ENCODE peak calls at places on chromosome 16, in six cellular contexts. One of them, this sample, is unnamed.

GRCh38 chr16:68445458-68445857 is 2.9 kb downstream of the SMPD3 start:
- DNase-seq in thoracic aorta: no peak
- DNase-seq in HFF-Myc: peak
- DNase-seq in ACHN: peak
- DNase-seq in gastrocnemius medialis: no peak
- DNase-seq in putamen: peak
- DNase-seq in this sample: no peak

GRCh38 chr16:79876332-79876730 is 275.8 kb upstream of the MAF start:
- DNase-seq in thoracic aorta: no peak
- DNase-seq in HFF-Myc: no peak
- DNase-seq in ACHN: no peak
- DNase-seq in gastrocnemius medialis: no peak
- DNase-seq in putamen: no peak
- DNase-seq in this sample: no peak

GRCh38 chr16:57623251-57624043 is 5.0 kb upstream of the ADGRG1 start:
- DNase-seq in thoracic aorta: no peak
- DNase-seq in HFF-Myc: no peak
- DNase-seq in ACHN: peak
- DNase-seq in gastrocnemius medialis: no peak
- DNase-seq in putamen: peak
- DNase-seq in this sample: no peak

GRCh38 chr16:27471661-27472060 is 69.7 kb downstream of the IL21R start:
- DNase-seq in thoracic aorta: no peak
- DNase-seq in HFF-Myc: no peak
- DNase-seq in ACHN: no peak
- DNase-seq in gastrocnemius medialis: no peak
- DNase-seq in putamen: no peak
- DNase-seq in this sample: no peak

GRCh38 chr16:71576971-71577370 is at the start of gene TAT:
- DNase-seq in thoracic aorta: no peak
- DNase-seq in HFF-Myc: no peak
- DNase-seq in ACHN: no peak
- DNase-seq in gastrocnemius medialis: no peak
- DNase-seq in putamen: no peak
- DNase-seq in this sample: no peak

GRCh38 chr16:14280541-14280940 is 209.4 kb downstream of the MRTFB start:
- DNase-seq in thoracic aorta: no peak
- DNase-seq in HFF-Myc: no peak
- DNase-seq in ACHN: no peak
- DNase-seq in gastrocnemius medialis: no peak
- DNase-seq in putamen: no peak
- DNase-seq in this sample: no peak

GRCh38 chr16:54284931-54285413 is 1.6 kb downstream of the IRX3 start:
- DNase-seq in thoracic aorta: no peak
- DNase-seq in HFF-Myc: no peak
- DNase-seq in ACHN: peak
- DNase-seq in gastrocnemius medialis: no peak
- DNase-seq in putamen: no peak
- DNase-seq in this sample: peak

GRCh38 chr16:68617735-68618134 is 27.4 kb upstream of the CDH3 start:
- DNase-seq in thoracic aorta: no peak
- DNase-seq in HFF-Myc: no peak
- DNase-seq in ACHN: no peak
- DNase-seq in gastrocnemius medialis: no peak
- DNase-seq in putamen: no peak
- DNase-seq in this sample: no peak

GRCh38 chr16:30844671-30845449 is 49.0 kb downstream of the BCL7C start:
- DNase-seq in thoracic aorta: peak
- DNase-seq in HFF-Myc: peak
- DNase-seq in ACHN: peak
- DNase-seq in gastrocnemius medialis: peak
- DNase-seq in putamen: peak
- DNase-seq in this sample: no peak

GRCh38 chr16:86095906-86096485 is 197.0 kb downstream of the IRF8 start:
- DNase-seq in thoracic aorta: no peak
- DNase-seq in HFF-Myc: no peak
- DNase-seq in ACHN: no peak
- DNase-seq in gastrocnemius medialis: no peak
- DNase-seq in putamen: no peak
- DNase-seq in this sample: peak

GRCh38 chr16:27310576-27311448 is 3.0 kb upstream of the IL4R start:
- DNase-seq in thoracic aorta: no peak
- DNase-seq in HFF-Myc: no peak
- DNase-seq in ACHN: no peak
- DNase-seq in gastrocnemius medialis: no peak
- DNase-seq in putamen: no peak
- DNase-seq in this sample: peak

GRCh38 chr16:55021595-55022475 is 91.2 kb downstream of the IRX5 start:
- DNase-seq in thoracic aorta: no peak
- DNase-seq in HFF-Myc: peak
- DNase-seq in ACHN: peak
- DNase-seq in gastrocnemius medialis: no peak
- DNase-seq in putamen: no peak
- DNase-seq in this sample: no peak

GRCh38 chr16:50265260-50265659 is 1.1 kb upstream of the ADCY7 start:
- DNase-seq in thoracic aorta: no peak
- DNase-seq in HFF-Myc: no peak
- DNase-seq in ACHN: peak
- DNase-seq in gastrocnemius medialis: no peak
- DNase-seq in putamen: no peak
- DNase-seq in this sample: peak

This sample was measured in suprapubic skin.